ENCODE peak calls at places on chromosomes 5 and 9, in seven cellular contexts. One of them, this sample, is unnamed.

GRCh38 chr5:123937230-123937629 is 425.3 kb downstream of the CSNK1G3 start:
- DNase-seq in IMR-90: peak
- DNase-seq in trophoblast cell: peak
- DNase-seq in H1: peak
- DNase-seq in H9: peak
- DNase-seq in mesendoderm: peak
- DNase-seq in mesenchymal stem cell: peak
- DNase-seq in this sample: peak

GRCh38 chr5:91910655-91911054 is 527.5 kb upstream of the ARRDC3 start:
- DNase-seq in IMR-90: no peak
- DNase-seq in trophoblast cell: no peak
- DNase-seq in H9: no peak
- DNase-seq in mesenchymal stem cell: no peak
- DNase-seq in mesendoderm: no peak
- DNase-seq in H1: no peak
- DNase-seq in this sample: no peak

GRCh38 chr9:130301483-130302286 is 36.1 kb downstream of the HMCN2 start:
- DNase-seq in mesenchymal stem cell: no peak
- DNase-seq in H1: no peak
- DNase-seq in IMR-90: peak
- DNase-seq in mesendoderm: peak
- DNase-seq in H9: no peak
- DNase-seq in trophoblast cell: no peak
- DNase-seq in this sample: no peak

GRCh38 chr5:36301858-36302603 is at the start of gene RANBP3L:
- DNase-seq in IMR-90: peak
- DNase-seq in mesenchymal stem cell: peak
- DNase-seq in mesendoderm: no peak
- DNase-seq in trophoblast cell: no peak
- DNase-seq in H9: no peak
- DNase-seq in H1: no peak
- DNase-seq in this sample: peak

GRCh38 chr9:136014147-136014927 is 53.2 kb upstream of the UBAC1 start:
- DNase-seq in mesendoderm: no peak
- DNase-seq in mesenchymal stem cell: no peak
- DNase-seq in H9: no peak
- DNase-seq in trophoblast cell: peak
- DNase-seq in IMR-90: no peak
- DNase-seq in H1: no peak
- DNase-seq in this sample: no peak

GRCh38 chr9:22214021-22214420 is 204.9 kb upstream of the CDKN2B start:
- DNase-seq in H1: no peak
- DNase-seq in H9: no peak
- DNase-seq in trophoblast cell: no peak
- DNase-seq in IMR-90: no peak
- DNase-seq in mesendoderm: no peak
- DNase-seq in mesenchymal stem cell: peak
- DNase-seq in this sample: no peak

GRCh38 chr9:106025449-106025848 is 331.1 kb downstream of the TMEM38B start:
- DNase-seq in mesendoderm: peak
- DNase-seq in trophoblast cell: no peak
- DNase-seq in mesenchymal stem cell: no peak
- DNase-seq in IMR-90: no peak
- DNase-seq in H1: no peak
- DNase-seq in H9: peak
- DNase-seq in this sample: no peak

GRCh38 chr9:93261281-93261680 is 77.3 kb downstream of the WNK2 start:
- DNase-seq in trophoblast cell: no peak
- DNase-seq in mesenchymal stem cell: no peak
- DNase-seq in H1: no peak
- DNase-seq in IMR-90: no peak
- DNase-seq in mesendoderm: no peak
- DNase-seq in H9: peak
- DNase-seq in this sample: no peak

GRCh38 chr5:120771181-120771580 is 307.1 kb downstream of the PRR16 start:
- DNase-seq in IMR-90: peak
- DNase-seq in mesenchymal stem cell: no peak
- DNase-seq in trophoblast cell: no peak
- DNase-seq in H9: no peak
- DNase-seq in mesendoderm: no peak
- DNase-seq in H1: no peak
- DNase-seq in this sample: no peak

GRCh38 chr5:38783011-38783551 is 62.7 kb upstream of the OSMR start:
- DNase-seq in mesenchymal stem cell: peak
- DNase-seq in H1: no peak
- DNase-seq in mesendoderm: peak
- DNase-seq in IMR-90: peak
- DNase-seq in H9: no peak
- DNase-seq in trophoblast cell: peak
- DNase-seq in this sample: no peak

GRCh38 chr9:93091056-93091452 is 5.0 kb upstream of the CARD19 start:
- DNase-seq in H1: no peak
- DNase-seq in mesenchymal stem cell: no peak
- DNase-seq in IMR-90: no peak
- DNase-seq in H9: peak
- DNase-seq in trophoblast cell: no peak
- DNase-seq in mesendoderm: no peak
- DNase-seq in this sample: no peak

GRCh38 chr5:155004138-155004744 is 9.3 kb upstream of the KIF4B start:
- DNase-seq in IMR-90: no peak
- DNase-seq in H1: no peak
- DNase-seq in trophoblast cell: no peak
- DNase-seq in H9: peak
- DNase-seq in mesendoderm: peak
- DNase-seq in mesenchymal stem cell: peak
- DNase-seq in this sample: no peak

GRCh38 chr5:81779935-81780266 is 29.0 kb upstream of the SSBP2 start:
- DNase-seq in IMR-90: no peak
- DNase-seq in trophoblast cell: no peak
- DNase-seq in mesendoderm: no peak
- DNase-seq in H1: no peak
- DNase-seq in mesenchymal stem cell: no peak
- DNase-seq in H9: no peak
- DNase-seq in this sample: no peak

GRCh38 chr9:34637356-34638137 is at the start of gene SIGMAR1:
- DNase-seq in trophoblast cell: peak
- DNase-seq in H9: peak
- DNase-seq in IMR-90: peak
- DNase-seq in mesendoderm: peak
- DNase-seq in H1: peak
- DNase-seq in mesenchymal stem cell: peak
- DNase-seq in this sample: peak

GRCh38 chr5:173283318-173284288 is 44.6 kb downstream of the STC2 start:
- DNase-seq in mesendoderm: peak
- DNase-seq in H9: peak
- DNase-seq in mesenchymal stem cell: peak
- DNase-seq in IMR-90: peak
- DNase-seq in H1: peak
- DNase-seq in trophoblast cell: peak
- DNase-seq in this sample: no peak

GRCh38 chr5:173281910-173282309 is 46.3 kb downstream of the STC2 start:
- DNase-seq in trophoblast cell: no peak
- DNase-seq in IMR-90: peak
- DNase-seq in mesendoderm: peak
- DNase-seq in H9: peak
- DNase-seq in H1: peak
- DNase-seq in mesenchymal stem cell: peak
- DNase-seq in this sample: no peak

GRCh38 chr5:173279166-173279565 is 44.2 kb upstream of the NKX2-5 start:
- DNase-seq in trophoblast cell: no peak
- DNase-seq in H1: no peak
- DNase-seq in H9: no peak
- DNase-seq in IMR-90: no peak
- DNase-seq in mesendoderm: no peak
- DNase-seq in mesenchymal stem cell: no peak
- DNase-seq in this sample: no peak

GRCh38 chr5:173287086-173287485 is 41.1 kb downstream of the STC2 start:
- DNase-seq in H9: no peak
- DNase-seq in IMR-90: no peak
- DNase-seq in mesendoderm: no peak
- DNase-seq in trophoblast cell: no peak
- DNase-seq in H1: no peak
- DNase-seq in mesenchymal stem cell: no peak
- DNase-seq in this sample: no peak

GRCh38 chr5:173282916-173283315 is 45.3 kb downstream of the STC2 start:
- DNase-seq in mesendoderm: no peak
- DNase-seq in trophoblast cell: no peak
- DNase-seq in H9: no peak
- DNase-seq in mesenchymal stem cell: no peak
- DNase-seq in IMR-90: no peak
- DNase-seq in H1: no peak
- DNase-seq in this sample: no peak
- H3K4me2 ChIP-seq in mesendoderm: no peak
- H3K4me2 ChIP-seq in trophoblast cell: no peak
- H3K4me2 ChIP-seq in H9: no peak
- H3K4me2 ChIP-seq in mesenchymal stem cell: no peak
- H3K4me2 ChIP-seq in IMR-90: no peak
- H3K4me2 ChIP-seq in H1: no peak
- H3K4me2 ChIP-seq in this sample: no peak

GRCh38 chr9:28970241-28970654 is 1397.0 kb upstream of the C9orf72 start:
- DNase-seq in mesenchymal stem cell: no peak
- DNase-seq in H9: peak
- DNase-seq in mesendoderm: no peak
- DNase-seq in IMR-90: no peak
- DNase-seq in trophoblast cell: no peak
- DNase-seq in H1: peak
- DNase-seq in this sample: no peak
- H3K9ac ChIP-seq in mesenchymal stem cell: no peak
- H3K9ac ChIP-seq in H9: no peak
- H3K9ac ChIP-seq in mesendoderm: no peak
- H3K9ac ChIP-seq in IMR-90: no peak
- H3K9ac ChIP-seq in trophoblast cell: no peak
- H3K9ac ChIP-seq in H1: no peak
- H3K9ac ChIP-seq in this sample: no peak

GRCh38 chr5:2608391-2608790 is 143.1 kb downstream of the IRX2 start:
- DNase-seq in IMR-90: no peak
- DNase-seq in H1: no peak
- DNase-seq in H9: no peak
- DNase-seq in mesendoderm: no peak
- DNase-seq in trophoblast cell: no peak
- DNase-seq in mesenchymal stem cell: no peak
- DNase-seq in this sample: no peak

GRCh38 chr5:2607622-2608021 is 143.9 kb downstream of the IRX2 start:
- DNase-seq in mesenchymal stem cell: no peak
- DNase-seq in IMR-90: no peak
- DNase-seq in H9: no peak
- DNase-seq in trophoblast cell: no peak
- DNase-seq in mesendoderm: no peak
- DNase-seq in H1: no peak
- DNase-seq in this sample: no peak

GRCh38 chr5:2610986-2611385 is 140.5 kb downstream of the IRX2 start:
- DNase-seq in trophoblast cell: peak
- DNase-seq in mesenchymal stem cell: no peak
- DNase-seq in H9: no peak
- DNase-seq in H1: no peak
- DNase-seq in IMR-90: no peak
- DNase-seq in mesendoderm: no peak
- DNase-seq in this sample: no peak

GRCh38 chr5:2614571-2614970 is 136.9 kb downstream of the IRX2 start:
- DNase-seq in H9: no peak
- DNase-seq in H1: no peak
- DNase-seq in mesenchymal stem cell: no peak
- DNase-seq in IMR-90: no peak
- DNase-seq in mesendoderm: no peak
- DNase-seq in trophoblast cell: no peak
- DNase-seq in this sample: no peak

DNA sequence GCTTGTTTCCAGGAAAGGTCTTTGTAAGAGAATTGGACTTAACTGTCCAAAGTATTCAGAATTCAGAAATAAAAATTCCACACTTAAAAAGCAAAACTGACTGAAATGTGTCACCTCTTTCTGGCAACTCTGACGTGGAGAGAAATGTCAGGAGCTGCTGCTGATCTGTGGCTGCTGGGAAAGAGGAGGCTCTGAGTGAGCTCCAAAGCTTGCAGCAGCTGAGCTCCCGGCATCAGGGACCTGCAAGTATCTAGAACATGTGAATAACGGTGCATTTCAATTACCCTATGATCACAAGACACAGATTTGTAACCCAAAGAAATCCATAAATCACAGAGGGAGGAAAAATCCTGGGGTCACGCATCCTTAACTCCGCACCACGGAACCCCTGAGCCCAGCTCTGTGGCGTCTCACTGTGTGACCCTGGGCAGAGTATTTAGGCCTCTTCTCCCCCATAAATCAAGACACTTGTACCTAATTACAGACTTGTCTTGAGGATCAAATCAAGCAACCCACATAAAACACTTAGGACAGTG is 139.8 kb downstream of the IRX2 start:
- DNase-seq in IMR-90: no peak
- DNase-seq in trophoblast cell: no peak
- DNase-seq in mesenchymal stem cell: no peak
- DNase-seq in H9: no peak
- DNase-seq in H1: no peak
- DNase-seq in mesendoderm: no peak
- DNase-seq in this sample: no peak
- H3K18ac ChIP-seq in IMR-90: no peak
- H3K18ac ChIP-seq in trophoblast cell: no peak
- H3K18ac ChIP-seq in mesenchymal stem cell: no peak
- H3K18ac ChIP-seq in H9: no peak
- H3K18ac ChIP-seq in H1: no peak
- H3K18ac ChIP-seq in mesendoderm: no peak
- H3K18ac ChIP-seq in this sample: no peak

GRCh38 chr5:43603535-43604363 is 769 bp downstream of the NNT start:
- DNase-seq in H1: no peak
- DNase-seq in H9: peak
- DNase-seq in mesenchymal stem cell: peak
- DNase-seq in trophoblast cell: peak
- DNase-seq in mesendoderm: peak
- DNase-seq in IMR-90: peak
- DNase-seq in this sample: no peak

GRCh38 chr5:43606351-43606750 is 3.4 kb downstream of the NNT start:
- DNase-seq in trophoblast cell: no peak
- DNase-seq in H1: no peak
- DNase-seq in H9: no peak
- DNase-seq in mesenchymal stem cell: no peak
- DNase-seq in mesendoderm: no peak
- DNase-seq in IMR-90: no peak
- DNase-seq in this sample: no peak

GRCh38 chr5:43602818-43603534 is at the start of gene NNT:
- DNase-seq in H9: peak
- DNase-seq in mesendoderm: peak
- DNase-seq in IMR-90: peak
- DNase-seq in trophoblast cell: peak
- DNase-seq in mesenchymal stem cell: peak
- DNase-seq in H1: no peak
- DNase-seq in this sample: peak

GRCh38 chr5:43602456-43602817 is 543 bp upstream of the NNT start:
- DNase-seq in trophoblast cell: no peak
- DNase-seq in mesendoderm: peak
- DNase-seq in IMR-90: peak
- DNase-seq in mesenchymal stem cell: peak
- DNase-seq in H9: peak
- DNase-seq in H1: no peak
- DNase-seq in this sample: peak

DNA sequence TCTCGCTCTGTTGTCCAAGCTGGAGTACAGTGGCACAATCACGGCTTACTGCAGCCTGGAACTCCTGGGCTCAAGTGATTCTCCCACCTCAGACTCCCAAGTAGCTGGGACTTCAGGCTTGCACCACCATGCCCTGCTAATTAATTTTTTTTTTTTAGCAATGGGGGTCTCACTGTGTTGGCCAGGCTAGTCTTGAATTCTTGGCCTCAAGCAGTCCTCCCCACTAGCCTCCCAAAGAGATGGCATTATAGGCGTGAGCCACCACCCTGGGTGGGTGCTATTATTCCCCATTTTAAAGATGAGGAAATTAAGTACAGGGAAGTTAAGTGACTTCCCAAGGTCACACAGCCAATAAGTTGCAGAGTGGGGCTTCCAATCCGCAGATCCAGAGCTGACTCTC is 1.7 kb downstream of the NNT start:
- DNase-seq in IMR-90: no peak
- DNase-seq in H9: no peak
- DNase-seq in mesendoderm: no peak
- DNase-seq in mesenchymal stem cell: no peak
- DNase-seq in H1: no peak
- DNase-seq in trophoblast cell: no peak
- DNase-seq in this sample: no peak
- H3K4me2 ChIP-seq in IMR-90: no peak
- H3K4me2 ChIP-seq in H9: no peak
- H3K4me2 ChIP-seq in mesendoderm: no peak
- H3K4me2 ChIP-seq in mesenchymal stem cell: no peak
- H3K4me2 ChIP-seq in H1: no peak
- H3K4me2 ChIP-seq in trophoblast cell: no peak
- H3K4me2 ChIP-seq in this sample: no peak

This sample was measured in neuronal stem cell.